ENCODE peak calls at places on chromosomes 4 and X, in five cellular contexts. D is fibroblast of lung, O is keratinocyte, R is neural progenitor cell, H is GM23248. I is an unnamed sample.

GRCh38 chr4:172962564-172963353 is 205.9 kb upstream of the GALNT7 start:
- DNase-seq in D (peak; percentile 98), O (no peak), R (no peak), H (peak; percentile 13), I (no peak)

GRCh38 chr4:120056249-120056648 is 10.4 kb downstream of the MAD2L1 start:
- DNase-seq in D (peak; percentile 75), O (no peak), R (no peak), H (peak; percentile 70), I (peak; percentile 28)

GRCh38 chr4:3388461-3389185 is 53.1 kb upstream of the HGFAC start:
- DNase-seq in D (peak; percentile 60), O (no peak), R (no peak), H (peak; percentile 94), I (no peak)

GRCh38 chr4:141609243-141609642 is 27.1 kb upstream of the IL15 start:
- DNase-seq in D (no peak), O (no peak), R (peak; percentile 10), H (peak; percentile 2), I (no peak)

GRCh38 chrX:137427813-137428212 is 138.1 kb upstream of the ZIC3 start:
- DNase-seq in D (peak; percentile 0), O (no peak), R (peak; percentile 32), H (peak; percentile 44), I (no peak)

GRCh38 chrX:7170903-7171302 is 22.9 kb upstream of the PUDP start:
- DNase-seq in D (peak; percentile 5), O (no peak), R (no peak), H (no peak), I (no peak)

GRCh38 chr4:74311696-74312313 is 3.5 kb downstream of the EPGN start:
- DNase-seq in D (peak; percentile 78), O (no peak), R (peak; percentile 68), H (peak; percentile 76), I (peak; percentile 81)

GRCh38 chrX:147069926-147070325 is 255.4 kb upstream of the CXorf51A start:
- DNase-seq in D (no peak), O (no peak), R (no peak), H (no peak), I (no peak)

GRCh38 chrX:79235899-79236298 is 91.4 kb downstream of the GPR174 start:
- DNase-seq in D (no peak), O (no peak), R (no peak), H (no peak), I (no peak)

GRCh38 chrX:140172401-140172800 is 207.1 kb upstream of the CXorf66 start:
- DNase-seq in D (no peak), O (no peak), R (no peak), H (no peak), I (no peak)

GRCh38 chr4:27088491-27088890 is 227.8 kb downstream of the STIM2 start:
- DNase-seq in D (no peak), O (no peak), R (no peak), H (no peak), I (no peak)

GRCh38 chr4:2591189-2591588 is 54.7 kb downstream of the FAM193A start:
- DNase-seq in D (peak; percentile 32), O (no peak), R (peak; percentile 74), H (peak; percentile 3), I (no peak)

GRCh38 chrX:113400193-113400704 is 559.6 kb upstream of the AMOT start:
- DNase-seq in D (no peak), O (no peak), R (peak; percentile 25), H (peak; percentile 24), I (no peak)

GRCh38 chrX:10239611-10240064 is 82.9 kb downstream of the CLCN4 start:
- DNase-seq in D (peak; percentile 71), O (no peak), R (no peak), H (peak; percentile 72), I (no peak)

GRCh38 chrX:40167240-40168182 is 69.8 kb upstream of the BCOR start:
- DNase-seq in D (no peak), O (no peak), R (peak; percentile 77), H (peak; percentile 58), I (no peak)

GRCh38 chr4:74109116-74109791 is 10.3 kb upstream of the CXCL2 start:
- DNase-seq in D (peak; percentile 98), O (peak; percentile 92), R (peak; percentile 28), H (peak; percentile 97), I (no peak)

GRCh38 chrX:49257074-49257790 is 7.3 kb downstream of the FOXP3 start:
- DNase-seq in D (no peak), O (no peak), R (no peak), H (no peak), I (no peak)

GRCh38 chrX:22192419-22193086 is 80.2 kb upstream of the CBLL2 start:
- DNase-seq in D (peak; percentile 59), O (peak; percentile 1), R (peak; percentile 72), H (peak; percentile 62), I (peak; percentile 43)

GRCh38 chr4:121860121-121860520 is 10.2 kb downstream of the BBS7 start:
- DNase-seq in D (no peak), O (no peak), R (no peak), H (no peak), I (no peak)

GRCh38 chrX:39149761-39150160 is 348.5 kb downstream of the MID1IP1 start:
- DNase-seq in D (peak; percentile 74), O (no peak), R (peak; percentile 70), H (peak; percentile 65), I (no peak)

GRCh38 chrX:153381684-153382532 is 19.2 kb downstream of the PNMA6E start:
- DNase-seq in D (peak; percentile 92), O (no peak), R (peak; percentile 43), H (peak; percentile 89), I (no peak)

GRCh38 chrX:131836161-131836560 is 186.9 kb upstream of the STK26 start:
- DNase-seq in D (no peak), O (no peak), R (no peak), H (no peak), I (no peak)

GRCh38 chrX:123647244-123647643 is 85.6 kb downstream of the THOC2 start:
- DNase-seq in D (no peak), O (no peak), R (no peak), H (no peak), I (no peak)

GRCh38 chr4:86011117-86011516 is 348.7 kb downstream of the MAPK10 start:
- DNase-seq in D (peak; percentile 97), O (no peak), R (no peak), H (peak; percentile 94), I (no peak)

GRCh38 chr4:78599931-78600375 is 48.4 kb downstream of the ANXA3 start:
- DNase-seq in D (no peak), O (no peak), R (no peak), H (no peak), I (no peak)

GRCh38 chr4:108030332-108030731 is 40.6 kb downstream of the HADH start:
- DNase-seq in D (peak; percentile 73), O (peak; percentile 7), R (peak; percentile 76), H (peak; percentile 87), I (peak; percentile 88)

GRCh38 chr4:128565565-128566186 is 243.8 kb upstream of the JADE1 start:
- DNase-seq in D (peak; percentile 55), O (no peak), R (peak; percentile 79), H (peak; percentile 21), I (peak; percentile 72)

GRCh38 chrX:130805906-130806305 is 97.1 kb downstream of the ENOX2 start:
- DNase-seq in D (no peak), O (no peak), R (no peak), H (peak; percentile 1), I (no peak)

DNA sequence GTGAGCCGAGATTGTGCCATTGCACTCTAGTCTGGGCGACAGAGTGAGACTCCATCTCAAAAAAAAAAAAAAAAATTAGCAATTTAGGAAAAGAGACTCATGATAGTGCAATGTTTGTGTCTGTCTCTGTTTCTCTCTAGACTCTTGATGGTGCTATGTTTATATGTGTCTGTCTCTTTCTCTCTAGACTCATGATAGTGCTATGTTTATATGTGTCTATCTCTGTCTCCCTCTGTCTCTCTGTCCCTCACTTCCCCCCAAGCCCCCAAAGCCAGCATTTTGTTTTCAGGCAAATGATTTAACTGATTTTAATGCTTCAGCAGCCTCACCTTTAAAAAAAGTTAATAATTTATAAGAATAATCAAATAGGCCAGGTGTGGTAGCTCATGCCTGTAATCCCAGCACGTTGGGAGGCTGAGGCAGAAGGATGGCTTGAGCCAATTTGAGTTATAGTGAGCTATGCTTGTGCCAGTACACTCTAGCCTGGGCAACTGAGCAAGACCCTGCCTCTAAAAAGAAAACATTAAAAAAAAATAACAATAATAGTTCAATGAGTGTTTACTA is 6.9 kb downstream of the MOB1B start:
- DNase-seq in D (no peak), O (no peak), R (no peak), H (no peak), I (no peak)
- H4K20me1 ChIP-seq in D (no peaks in the 10 kb centered on the region), O (no peaks in the 10 kb centered on the region), R (peaks cover 27% of the 10 kb centered on the region), H (no peaks in the 10 kb centered on the region), I (no peaks in the 10 kb centered on the region)

GRCh38 chrX:133921764-133922389 is 63.5 kb downstream of the GPC3 start:
- DNase-seq in D (peak; percentile 13), O (no peak), R (peak; percentile 78), H (peak; percentile 26), I (peak; percentile 37)
- H3K4me3 ChIP-seq in D (no peak overlapping the region), O (no peak overlapping the region), R (no peak overlapping the region), H (no peak overlapping the region), I (no peak overlapping the region)

DNA sequence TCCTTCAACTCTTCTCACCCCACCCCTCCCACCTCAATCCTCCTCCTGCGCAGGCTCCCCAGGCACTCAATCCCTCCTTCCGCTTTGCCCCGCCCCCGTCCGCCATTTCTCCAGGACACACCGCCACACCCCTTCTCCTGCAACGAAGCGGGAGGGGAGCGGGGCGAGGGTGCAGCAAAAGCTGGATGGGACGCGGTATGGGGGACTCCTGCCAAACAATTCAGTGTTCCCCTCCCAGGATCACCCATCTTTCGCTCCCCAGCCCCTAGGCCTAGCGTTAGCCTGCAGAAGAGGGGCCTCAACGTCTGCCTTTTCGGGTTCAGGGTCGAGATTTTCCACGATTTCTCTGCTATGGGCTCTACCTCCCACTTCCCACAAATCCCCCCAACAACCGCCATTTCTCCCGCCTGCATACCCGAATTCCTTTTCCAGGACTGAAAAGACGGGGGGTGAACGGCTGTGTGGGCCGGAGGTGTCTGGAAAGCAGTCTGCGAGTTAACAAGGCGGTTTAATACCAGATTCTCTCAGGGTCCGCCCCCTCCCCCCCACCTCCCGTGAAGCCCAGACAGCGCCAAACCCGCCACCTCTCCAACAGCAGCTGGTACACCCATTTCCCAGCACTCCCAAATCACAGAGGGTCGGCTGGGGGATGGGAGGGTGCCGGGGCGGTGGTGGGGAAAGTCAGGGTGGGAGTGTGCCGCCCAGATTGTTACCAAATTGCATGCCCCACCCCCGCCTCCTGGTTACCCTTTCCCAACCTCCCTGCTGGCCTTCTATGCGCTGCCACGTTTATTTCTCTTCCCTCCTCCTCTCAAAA is 781 bp downstream of the ARMCX2 start:
- DNase-seq in D (peak; percentile 40), O (no peak), R (peak; percentile 79), H (peak; percentile 76), I (peak; percentile 39)
- H3K9ac ChIP-seq in D (peak overlapping the region; percentile 46), O (peak overlapping the region; percentile 58), R (peak overlapping the region; percentile 32), H (peak overlapping the region; percentile 96), I (peak overlapping the region; percentile 37)

GRCh38 chr4:8859550-8860095 is 12.0 kb downstream of the HMX1 start:
- DNase-seq in D (no peak), O (no peak), R (peak; percentile 18), H (no peak), I (no peak)

GRCh38 chr4:8858188-8858924 is 13.3 kb downstream of the HMX1 start:
- DNase-seq in D (no peak), O (no peak), R (peak; percentile 62), H (no peak), I (no peak)

GRCh38 chr4:8857682-8858187 is 13.9 kb downstream of the HMX1 start:
- DNase-seq in D (no peak), O (no peak), R (peak; percentile 42), H (no peak), I (no peak)

GRCh38 chr4:8860096-8860891 is 11.3 kb downstream of the HMX1 start:
- DNase-seq in D (no peak), O (no peak), R (peak; percentile 68), H (no peak), I (no peak)

DNA sequence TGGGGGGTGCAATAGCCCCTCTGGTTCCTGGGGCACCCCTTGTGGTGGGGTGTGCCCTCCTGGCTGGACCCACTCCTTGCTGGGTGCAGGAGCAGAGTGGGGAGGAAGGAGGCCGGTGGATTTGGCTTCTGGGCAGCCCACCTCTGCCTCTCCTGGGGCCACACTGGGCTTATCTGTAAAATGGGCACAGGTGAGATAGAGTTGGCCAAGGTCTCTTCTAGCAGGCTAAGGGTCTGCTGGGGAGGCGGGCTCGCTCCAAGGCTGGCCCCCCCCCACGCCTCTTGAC is 12.8 kb downstream of the HMX1 start:
- DNase-seq in D (no peak), O (no peak), R (no peak), H (no peak), I (no peak)
- H4K20me1 ChIP-seq in D (no peaks in the 10 kb centered on the region), O (no peaks in the 10 kb centered on the region), R (peaks cover 85% of the 10 kb centered on the region), H (no peaks in the 10 kb centered on the region), I (no peaks in the 10 kb centered on the region)